ENCODE peak calls at places on chromosomes 6 and 20, in eight cellular contexts. B is A549, S is AG04449, L is mucosa of descending colon, J is astrocyte of the spinal cord, G is lower lobe of right lung, V is cardiac fibroblast, C is MM.1S. R is an unnamed sample.

GRCh38 chr6:2942916-2943563 is 28.3 kb downstream of the SERPINB6 start:
- DNase-seq in B (no peak), S (no peak), L (no peak), J (no peak), G (no peak), V (no peak), C (peak), R (no peak)

GRCh38 chr6:32153252-32153834 is 598 bp upstream of the PPT2 start:
- DNase-seq in B (peak), S (no peak), L (peak), J (no peak), G (peak), V (peak), C (no peak), R (peak)

GRCh38 chr20:10115021-10115420 is 80.2 kb downstream of the ANKEF1 start:
- DNase-seq in B (no peak), S (peak), L (no peak), J (peak), G (no peak), V (peak), C (no peak), R (peak)

GRCh38 chr6:142746524-142746923 is 198.5 kb downstream of the HIVEP2 start:
- DNase-seq in B (peak), S (no peak), L (no peak), J (peak), G (no peak), V (peak), C (no peak), R (peak)

GRCh38 chr20:51801220-51801991 is 915 bp downstream of the SALL4 start:
- DNase-seq in B (peak), S (no peak), L (no peak), J (no peak), G (no peak), V (peak), C (no peak), R (no peak)

GRCh38 chr20:47854687-47855212 is 69.5 kb upstream of the SULF2 start:
- DNase-seq in B (peak), S (no peak), L (no peak), J (peak), G (no peak), V (peak), C (peak), R (peak)

GRCh38 chr6:19865178-19865577 is 28.0 kb downstream of the ID4 start:
- DNase-seq in B (no peak), S (no peak), L (no peak), J (no peak), G (no peak), V (no peak), C (no peak), R (no peak)

GRCh38 chr20:45938727-45939438 is 4.4 kb downstream of the PCIF1 start:
- DNase-seq in B (no peak), S (no peak), L (peak), J (no peak), G (no peak), V (no peak), C (no peak), R (no peak)

GRCh38 chr6:110329729-110330436 is 28.3 kb downstream of the METTL24 start:
- DNase-seq in B (no peak), S (no peak), L (no peak), J (no peak), G (no peak), V (peak), C (no peak), R (no peak)

GRCh38 chr6:26473758-26474438 is 16.1 kb downstream of the BTN2A1 start:
- DNase-seq in B (peak), S (peak), L (peak), J (peak), G (peak), V (peak), C (peak), R (peak)

GRCh38 chr20:37238426-37238825 is 23.2 kb downstream of the GHRH start:
- DNase-seq in B (no peak), S (no peak), L (no peak), J (no peak), G (no peak), V (no peak), C (no peak), R (no peak)

GRCh38 chr20:16560216-16560615 is 13.0 kb downstream of the KIF16B start:
- DNase-seq in B (no peak), S (no peak), L (no peak), J (no peak), G (no peak), V (no peak), C (no peak), R (no peak)

DNA sequence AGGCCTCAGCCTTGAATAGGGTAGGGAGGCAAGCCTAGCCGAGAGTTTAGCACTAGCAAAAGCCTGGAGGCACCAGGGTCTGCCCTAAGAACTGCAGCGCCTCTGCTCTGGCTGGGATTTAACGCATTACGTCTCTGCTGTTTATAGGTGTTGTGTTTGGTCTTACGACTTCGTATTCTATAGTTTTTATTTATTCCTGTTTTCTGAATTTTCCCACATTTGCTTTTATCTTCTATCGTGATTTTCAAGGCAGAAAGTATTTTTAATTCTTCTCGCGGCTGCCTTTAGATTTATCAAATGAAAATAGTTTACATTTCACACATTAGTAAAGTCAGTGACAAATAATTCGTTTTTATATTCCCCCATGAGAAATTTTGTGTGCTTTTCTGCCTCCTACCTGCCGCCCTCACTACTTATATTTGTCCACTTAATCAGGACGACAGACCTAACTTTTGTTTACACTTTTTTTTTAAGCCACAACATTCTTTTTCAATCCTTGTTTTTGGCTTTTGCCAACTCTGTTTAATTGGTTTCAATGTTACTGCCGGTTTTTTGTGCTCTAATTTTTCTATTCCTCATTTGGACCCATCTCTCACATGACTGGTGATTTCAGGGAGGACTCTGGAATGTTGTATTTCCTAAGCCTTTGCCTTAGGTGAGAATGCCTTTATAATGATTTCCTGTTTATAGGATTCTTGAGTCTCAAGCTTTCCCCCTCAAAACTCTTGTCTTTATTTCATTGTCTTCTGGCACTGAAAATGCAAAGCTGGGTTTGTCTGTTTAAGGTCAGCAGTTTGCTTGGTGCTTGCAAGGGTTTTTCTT is 1.3 kb upstream of the LZTS3 start:
- DNase-seq in B (no peak), S (no peak), L (no peak), J (peak), G (no peak), V (peak), C (no peak), R (peak)
- TF ChIP-seq CTCF in B (no peak), S (no peak), L (no peak), J (no peak), G (no peak), V (peak), C (no peak), R (no peak)

GRCh38 chr6:52540286-52540902 is 36.5 kb downstream of the TRAM2 start:
- DNase-seq in B (no peak), S (no peak), L (no peak), J (no peak), G (no peak), V (peak), C (no peak), R (no peak)
- H3K4me3 ChIP-seq in B (no peak), S (no peak), L (no peak), J (no peak), G (no peak), V (no peak), C (no peak), R (no peak)

GRCh38 chr6:18416341-18416679 is 29.2 kb downstream of the RNF144B start:
- DNase-seq in B (no peak), S (no peak), L (no peak), J (no peak), G (no peak), V (no peak), C (no peak), R (no peak)

GRCh38 chr6:18424201-18424600 is 37.1 kb downstream of the RNF144B start:
- DNase-seq in B (no peak), S (no peak), L (no peak), J (no peak), G (no peak), V (no peak), C (no peak), R (no peak)

GRCh38 chr6:18423426-18423825 is 36.3 kb downstream of the RNF144B start:
- DNase-seq in B (no peak), S (no peak), L (no peak), J (no peak), G (no peak), V (no peak), C (no peak), R (no peak)

GRCh38 chr6:18425218-18425617 is 38.1 kb downstream of the RNF144B start:
- DNase-seq in B (no peak), S (no peak), L (no peak), J (no peak), G (no peak), V (no peak), C (no peak), R (no peak)

GRCh38 chr6:18422136-18422535 is 35.0 kb downstream of the RNF144B start:
- DNase-seq in B (no peak), S (no peak), L (no peak), J (no peak), G (no peak), V (no peak), C (no peak), R (no peak)
- TF ChIP-seq CTCF in B (no peak), S (no peak), L (no peak), J (no peak), G (no peak), V (no peak), C (no peak), R (no peak)

DNA sequence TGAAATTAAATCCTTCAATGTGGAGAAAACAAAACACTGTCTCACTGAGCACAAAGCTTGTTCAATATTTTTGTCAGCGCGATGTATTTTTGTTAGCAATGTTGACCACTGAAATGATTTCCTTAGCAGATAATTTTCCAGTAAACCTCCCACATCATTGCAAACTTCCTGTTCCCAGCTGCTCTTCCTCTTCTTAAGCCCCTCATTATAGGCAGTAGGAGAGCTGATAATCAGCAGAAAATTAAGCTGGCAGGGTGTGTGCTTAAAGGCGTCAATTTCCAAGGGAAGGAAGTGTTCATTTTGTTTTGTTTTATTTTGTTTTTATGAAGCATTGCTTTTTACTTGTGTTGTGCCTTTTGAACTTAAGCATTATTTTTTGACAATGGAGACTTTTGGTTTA is 29.1 kb upstream of the TMEM14A start:
- DNase-seq in B (no peak), S (no peak), L (no peak), J (no peak), G (no peak), V (no peak), C (no peak), R (no peak)
- H3K4me3 ChIP-seq in B (no peak), S (no peak), L (no peak), J (no peak), G (no peak), V (no peak), C (no peak), R (no peak)

R was measured in fibroblast of the aortic adventitia.